ENCODE peak calls at places on chromosome 18, in seven cellular contexts. F is stimulated activated CD8-positive, alpha-beta memory T cell treated with anti-CD3 and anti-CD28 coated beads, Interleukin-12 subunit alpha, Interleukin-12 subunit beta, amount 100 ng/mL, for 4 hours; X is astrocyte; M is HEK293T; I is brain microvascular endothelial cell; E is stimulated activated CD4-positive, alpha-beta T cell treated with anti-CD3 and anti-CD28 coated beads, Interleukin-2, amount 100 ng/mL, for 4 hours; S is RWPE2. V is an unnamed sample.

GRCh38 chr18:36532394-36532793 is 234.9 kb downstream of the FHOD3 start:
- DNase-seq in I (no peak), S (no peak), F (no peak), X (peak), M (no peak), E (no peak), V (no peak)

GRCh38 chr18:43965691-43966090 is 688.4 kb upstream of the SYT4 start:
- DNase-seq in M (no peak), E (no peak), I (no peak), X (no peak), F (no peak), S (no peak), V (no peak)

GRCh38 chr18:3983351-3983969 is 471.6 kb downstream of the DLGAP1 start:
- DNase-seq in M (no peak), E (no peak), F (no peak), X (peak), S (no peak), I (peak), V (no peak)

GRCh38 chr18:555705-556402 is 24.3 kb upstream of the CETN1 start:
- DNase-seq in I (no peak), X (no peak), S (no peak), M (no peak), E (no peak), F (no peak), V (no peak)

GRCh38 chr18:77608807-77609206 is 359.2 kb downstream of the GALR1 start:
- DNase-seq in F (no peak), I (no peak), S (no peak), E (no peak), M (no peak), X (no peak), V (no peak)

GRCh38 chr18:70420151-70420898 is 131.5 kb downstream of the SOCS6 start:
- DNase-seq in S (no peak), I (peak), X (peak), F (no peak), E (no peak), M (no peak), V (no peak)

GRCh38 chr18:24982831-24983230 is 369.1 kb downstream of the ZNF521 start:
- DNase-seq in M (no peak), I (no peak), E (no peak), F (no peak), X (no peak), S (no peak), V (no peak)

GRCh38 chr18:62856294-62856693 is 141.0 kb downstream of the PHLPP1 start:
- DNase-seq in F (no peak), X (no peak), E (no peak), I (no peak), S (no peak), M (no peak), V (no peak)

GRCh38 chr18:74550886-74551285 is 16.6 kb downstream of the CNDP1 start:
- DNase-seq in I (no peak), X (no peak), S (no peak), E (no peak), F (no peak), M (no peak), V (no peak)

GRCh38 chr18:12726774-12727550 is 24.1 kb downstream of the PSMG2 start:
- DNase-seq in F (no peak), I (peak), X (peak), M (peak), S (no peak), E (peak), V (no peak)

GRCh38 chr18:8871484-8871883 is 166.1 kb downstream of the MTCL1 start:
- DNase-seq in M (no peak), X (no peak), F (no peak), I (no peak), E (no peak), S (no peak), V (no peak)

GRCh38 chr18:59631583-59632181 is 65.5 kb downstream of the CCBE1 start:
- DNase-seq in F (no peak), S (no peak), M (peak), I (no peak), E (no peak), X (no peak), V (no peak)

GRCh38 chr18:32929213-32929612 is 156.4 kb upstream of the KLHL14 start:
- DNase-seq in I (no peak), X (no peak), S (no peak), E (no peak), F (no peak), M (no peak), V (no peak)

GRCh38 chr18:59744271-59744721 is 47.1 kb upstream of the CCBE1 start:
- DNase-seq in I (peak), X (peak), M (no peak), F (no peak), S (no peak), E (no peak), V (no peak)

GRCh38 chr18:35123811-35124210 is 82.6 kb downstream of the MAPRE2 start:
- DNase-seq in E (no peak), X (no peak), M (no peak), I (no peak), F (no peak), S (no peak), V (no peak)

GRCh38 chr18:62612246-62612645 is 89.4 kb downstream of the ZCCHC2 start:
- DNase-seq in S (no peak), I (no peak), X (no peak), E (no peak), M (no peak), F (no peak), V (no peak)

GRCh38 chr18:79191956-79192355 is 122.8 kb downstream of the ATP9B start:
- DNase-seq in M (no peak), E (no peak), I (no peak), F (no peak), S (no peak), X (no peak), V (no peak)

GRCh38 chr18:449374-449773 is 51.1 kb downstream of the COLEC12 start:
- DNase-seq in E (no peak), X (no peak), M (peak), F (no peak), I (no peak), S (no peak), V (no peak)

GRCh38 chr18:53033128-53033527 is 693.1 kb downstream of the DCC start:
- DNase-seq in E (no peak), M (no peak), S (no peak), I (no peak), X (no peak), F (no peak), V (no peak)

GRCh38 chr18:45745817-45746461 is 22.0 kb downstream of the SLC14A1 start:
- DNase-seq in F (no peak), M (no peak), X (no peak), S (no peak), E (no peak), I (no peak), V (no peak)

GRCh38 chr18:33212363-33212762 is 228.2 kb downstream of the CCDC178 start:
- DNase-seq in M (no peak), S (no peak), I (no peak), E (no peak), X (no peak), F (no peak), V (no peak)